ENCODE peak calls at places on chromosomes 3 and 15, in five cellular contexts. G, N, K, R and U are unnamed samples. For H3K27me3, the result is how much of the 10 kb centered on the place peaks cover.

GRCh38 chr3:187454416-187454815 is 86.2 kb downstream of the RTP4 start:
- DNase-seq in G (no peak), N (no peak), K (no peak), R (no peak), U (no peak)

GRCh38 chr3:58996730-58997129 is 53.1 kb downstream of the CFAP20DC start:
- DNase-seq in G (no peak), N (no peak), K (no peak), R (no peak), U (no peak)

GRCh38 chr15:66672867-66673266 is 29.2 kb upstream of the SMAD6 start:
- DNase-seq in G (no peak), N (no peak), K (no peak), R (no peak), U (no peak)

GRCh38 chr3:133097214-133097613 is 59.0 kb downstream of the TMEM108 start:
- DNase-seq in G (no peak), N (peak), K (no peak), R (no peak), U (no peak)

GRCh38 chr15:78617131-78617915 is 3.5 kb downstream of the CHRNA3 start:
- DNase-seq in G (peak), N (no peak), K (no peak), R (peak), U (no peak)

GRCh38 chr3:145251311-145251710 is 909.7 kb downstream of the PLOD2 start:
- DNase-seq in G (no peak), N (no peak), K (no peak), R (no peak), U (no peak)

GRCh38 chr15:77021803-77022381 is 27.0 kb downstream of the PSTPIP1 start:
- DNase-seq in G (peak), N (peak), K (no peak), R (no peak), U (no peak)

GRCh38 chr15:25830844-25831443 is 32.2 kb downstream of the ATP10A start:
- DNase-seq in G (no peak), N (peak), K (peak), R (no peak), U (peak)

GRCh38 chr15:25062551-25063430 is 108.0 kb downstream of the SNRPN start:
- DNase-seq in G (no peak), N (no peak), K (no peak), R (no peak), U (no peak)

GRCh38 chr3:97968376-97968775 is 3.9 kb downstream of the RIOX2 start:
- DNase-seq in G (no peak), N (no peak), K (no peak), R (no peak), U (no peak)

GRCh38 chr3:187922704-187923393 is 177.6 kb upstream of the BCL6 start:
- DNase-seq in G (no peak), N (peak), K (no peak), R (no peak), U (no peak)

GRCh38 chr15:39153718-39154117 is 427.2 kb upstream of the THBS1 start:
- DNase-seq in G (no peak), N (no peak), K (peak), R (no peak), U (no peak)

GRCh38 chr15:74327756-74328155 is 39.7 kb downstream of the CYP11A1 start:
- DNase-seq in G (no peak), N (no peak), K (no peak), R (no peak), U (no peak)

GRCh38 chr3:121493431-121493830 is 52.4 kb downstream of the POLQ start:
- DNase-seq in G (no peak), N (peak), K (no peak), R (no peak), U (no peak)

GRCh38 chr3:121490161-121490560 is 55.6 kb downstream of the POLQ start:
- DNase-seq in G (no peak), N (no peak), K (no peak), R (no peak), U (no peak)

GRCh38 chr3:121483290-121483689 is 62.5 kb downstream of the POLQ start:
- DNase-seq in G (no peak), N (peak), K (no peak), R (no peak), U (no peak)

GRCh38 chr3:121491683-121492082 is 54.1 kb downstream of the POLQ start:
- DNase-seq in G (no peak), N (no peak), K (no peak), R (no peak), U (no peak)

DNA sequence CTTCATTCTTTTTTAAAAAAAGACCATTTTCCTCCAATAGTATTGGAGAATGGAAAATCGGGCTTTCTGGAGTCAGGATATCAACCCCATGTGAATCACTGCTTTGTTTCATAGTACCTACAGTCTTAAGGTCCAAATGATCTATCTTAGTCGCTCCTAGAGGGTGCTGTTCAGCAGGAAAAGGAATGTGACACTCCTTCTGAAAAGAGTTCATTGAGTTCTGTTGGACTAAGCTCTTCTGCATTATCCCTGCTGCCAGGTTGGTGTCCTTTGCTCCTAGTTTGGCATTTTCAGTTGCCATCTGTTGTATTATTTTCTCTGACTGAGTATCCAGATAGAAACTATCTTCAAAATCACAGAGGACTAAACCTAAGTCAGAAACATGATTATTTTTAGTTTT is 57.2 kb downstream of the POLQ start:
- DNase-seq in G (no peak), N (no peak), K (no peak), R (no peak), U (no peak)
- TF ChIP-seq CTCF in G (no peak), N (no peak), K (no peak), R (no peak), U (no peak)

GRCh38 chr3:147412917-147413711 is 3.9 kb downstream of the ZIC1 start:
- DNase-seq in G (no peak), N (no peak), K (no peak), R (no peak), U (no peak)

GRCh38 chr3:147412491-147412916 is 3.3 kb downstream of the ZIC1 start:
- DNase-seq in G (no peak), N (no peak), K (no peak), R (no peak), U (no peak)

GRCh38 chr3:147410518-147411234 is 1.5 kb downstream of the ZIC1 start:
- DNase-seq in G (no peak), N (no peak), K (no peak), R (no peak), U (no peak)

GRCh38 chr3:147411235-147411607 is 2.1 kb downstream of the ZIC1 start:
- DNase-seq in G (no peak), N (peak), K (no peak), R (no peak), U (no peak)

GRCh38 chr3:147411777-147412176 is 2.6 kb downstream of the ZIC1 start:
- DNase-seq in G (no peak), N (no peak), K (no peak), R (no peak), U (no peak)
- H3K27me3 ChIP-seq in G (half or more), N (half or more), K (under half), R (half or more), U (half or more)

GRCh38 chr3:69020424-69020823 is 6.9 kb upstream of the EOGT start:
- DNase-seq in G (no peak), N (peak), K (no peak), R (no peak), U (no peak)
- TF ChIP-seq CTCF in G (peak), N (no peak), K (no peak), R (no peak), U (peak)

GRCh38 chr3:128996200-128996599 is 2.3 kb upstream of the CFAP92 start:
- DNase-seq in G (no peak), N (no peak), K (no peak), R (no peak), U (no peak)

GRCh38 chr3:128996741-128997140 is 2.9 kb upstream of the CFAP92 start:
- DNase-seq in G (no peak), N (no peak), K (no peak), R (no peak), U (no peak)

GRCh38 chr3:128994581-128995161 is 795 bp upstream of the CFAP92 start:
- DNase-seq in G (no peak), N (no peak), K (no peak), R (no peak), U (no peak)

GRCh38 chr3:128994173-128994512 is 267 bp upstream of the CFAP92 start:
- DNase-seq in G (no peak), N (no peak), K (no peak), R (no peak), U (no peak)

DNA sequence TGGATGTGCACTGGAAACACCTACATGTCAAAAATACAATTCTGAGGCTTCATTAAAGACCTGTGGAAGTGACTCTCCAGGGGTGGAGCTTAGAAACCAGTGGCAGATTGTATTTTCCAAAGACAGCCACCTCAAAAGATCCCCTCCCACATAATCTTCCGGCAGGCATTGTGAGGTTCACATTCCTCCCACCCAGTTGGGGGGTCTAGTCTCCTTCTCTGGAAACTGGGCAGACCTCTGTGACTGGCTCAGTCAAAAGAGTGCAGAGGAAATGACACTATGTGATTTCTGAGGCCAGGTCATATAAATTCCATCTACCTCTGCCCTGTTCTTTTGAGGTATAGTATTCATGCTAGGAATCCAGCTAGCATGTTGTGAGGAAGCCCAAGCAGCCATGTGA is 1.9 kb upstream of the CFAP92 start:
- DNase-seq in G (no peak), N (no peak), K (no peak), R (no peak), U (no peak)
- H3K27me3 ChIP-seq in G (under half), N (under half), K (under half), R (under half), U (half or more)

GRCh38 chr15:92306662-92307061 is 87.0 kb upstream of the ST8SIA2 start:
- DNase-seq in G (no peak), N (no peak), K (no peak), R (no peak), U (no peak)
- TF ChIP-seq CTCF in G (no peak), N (no peak), K (no peak), R (no peak), U (no peak)

DNA sequence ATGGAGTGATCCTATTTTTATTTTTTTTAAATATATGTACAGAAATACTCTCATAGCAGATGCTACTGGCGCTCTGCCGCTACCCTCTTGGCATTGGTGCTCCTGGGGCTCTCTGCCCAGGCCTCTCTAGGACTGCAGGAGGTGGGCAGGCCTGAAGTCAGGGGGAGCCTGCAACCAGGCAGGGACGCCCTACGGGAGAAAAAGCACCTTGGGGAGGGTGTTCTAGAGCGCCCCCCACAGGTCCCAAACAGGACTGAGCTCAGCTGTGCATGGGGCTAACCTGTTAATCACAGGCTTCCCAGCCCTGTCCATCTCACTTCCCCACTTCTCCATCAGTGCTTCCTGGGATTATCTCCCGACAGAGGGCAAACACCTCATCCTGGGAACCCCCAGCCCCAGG is 192.5 kb downstream of the SHQ1 start:
- DNase-seq in G (no peak), N (no peak), K (no peak), R (no peak), U (no peak)
- H3K27me3 ChIP-seq in G (under half), N (under half), K (under half), R (under half), U (under half)

GRCh38 chr15:84782346-84782745 is 34.0 kb downstream of the ZNF592 start:
- DNase-seq in G (no peak), N (no peak), K (no peak), R (no peak), U (no peak)

GRCh38 chr15:84781505-84781904 is 33.1 kb downstream of the ZNF592 start:
- DNase-seq in G (no peak), N (peak), K (no peak), R (no peak), U (peak)

GRCh38 chr15:84780492-84780891 is 32.1 kb downstream of the ZNF592 start:
- DNase-seq in G (no peak), N (no peak), K (no peak), R (no peak), U (no peak)

GRCh38 chr15:84775867-84776449 is 27.6 kb downstream of the ZNF592 start:
- DNase-seq in G (no peak), N (no peak), K (peak), R (no peak), U (no peak)

DNA sequence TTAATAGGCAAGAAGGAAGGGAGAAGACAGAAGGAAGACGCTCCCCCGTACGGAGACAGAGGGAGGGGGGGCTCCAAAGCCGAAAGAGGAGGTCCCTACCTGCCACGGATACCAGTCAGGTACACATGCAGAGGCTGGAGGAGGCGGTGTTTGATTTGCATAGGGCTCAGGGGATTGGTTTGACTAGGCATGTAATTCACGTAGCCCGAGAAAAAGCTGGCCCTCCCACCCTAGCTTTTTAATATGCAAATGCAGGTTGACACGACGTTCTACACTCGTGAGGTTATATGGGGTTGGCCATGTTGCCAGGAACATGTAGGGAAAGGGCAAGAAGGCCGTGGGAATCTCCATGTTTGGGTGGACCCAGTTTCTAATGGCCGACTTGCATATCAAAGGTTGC is 29.8 kb downstream of the ZNF592 start:
- DNase-seq in G (peak), N (no peak), K (no peak), R (no peak), U (no peak)
- TF ChIP-seq CTCF in G (no peak), N (no peak), K (no peak), R (no peak), U (no peak)

GRCh38 chr3:125292015-125292414 is 79.5 kb upstream of the SLC12A8 start:
- DNase-seq in G (no peak), N (no peak), K (no peak), R (no peak), U (no peak)

GRCh38 chr3:125289429-125289828 is 76.9 kb upstream of the SLC12A8 start:
- DNase-seq in G (no peak), N (no peak), K (no peak), R (no peak), U (no peak)

GRCh38 chr3:125294414-125294813 is 80.7 kb downstream of the ZNF148 start:
- DNase-seq in G (no peak), N (no peak), K (no peak), R (no peak), U (no peak)
- H3K27me3 ChIP-seq in G (under half), N (under half), K (under half), R (under half), U (under half)